ENCODE peak calls at places on chromosomes 5 and 9, in four cellular contexts. One of them, this sample, is unnamed.

GRCh38 chr9:90766736-90767135 is 34.9 kb upstream of the SYK start:
- DNase-seq in AG04450: no peak
- DNase-seq in coronary artery: no peak
- DNase-seq in fibroblast of pulmonary artery: no peak
- DNase-seq in this sample: no peak

GRCh38 chr5:173293817-173294672 is 34.2 kb downstream of the STC2 start:
- DNase-seq in coronary artery: peak; percentile 86
- DNase-seq in AG04450: peak; percentile 55
- DNase-seq in fibroblast of pulmonary artery: peak; percentile 85
- DNase-seq in this sample: peak; percentile 27

GRCh38 chr9:133945314-133945975 is 46.7 kb downstream of the VAV2 start:
- DNase-seq in coronary artery: no peak
- DNase-seq in AG04450: no peak
- DNase-seq in fibroblast of pulmonary artery: no peak
- DNase-seq in this sample: peak; percentile 84

GRCh38 chr9:92650839-92651621 is 18.9 kb downstream of the IPPK start:
- DNase-seq in AG04450: no peak
- DNase-seq in fibroblast of pulmonary artery: peak; percentile 93
- DNase-seq in coronary artery: peak; percentile 73
- DNase-seq in this sample: no peak

GRCh38 chr5:101103874-101104273 is 200.8 kb upstream of the ST8SIA4 start:
- DNase-seq in fibroblast of pulmonary artery: no peak
- DNase-seq in coronary artery: no peak
- DNase-seq in AG04450: no peak
- DNase-seq in this sample: no peak

GRCh38 chr5:101424530-101425175 is 521.6 kb upstream of the ST8SIA4 start:
- DNase-seq in fibroblast of pulmonary artery: peak; percentile 47
- DNase-seq in coronary artery: no peak
- DNase-seq in AG04450: peak; percentile 11
- DNase-seq in this sample: no peak

GRCh38 chr9:92350129-92350739 is 24.5 kb downstream of the CENPP start:
- DNase-seq in fibroblast of pulmonary artery: peak; percentile 62
- DNase-seq in AG04450: no peak
- DNase-seq in coronary artery: no peak
- DNase-seq in this sample: no peak

GRCh38 chr5:127878174-127878750 is 175.1 kb downstream of the CCDC192 start:
- DNase-seq in AG04450: no peak
- DNase-seq in coronary artery: no peak
- DNase-seq in fibroblast of pulmonary artery: peak; percentile 80
- DNase-seq in this sample: no peak

GRCh38 chr5:116571568-116572321 is 2.9 kb downstream of the SEMA6A start:
- DNase-seq in AG04450: no peak
- DNase-seq in coronary artery: no peak
- DNase-seq in fibroblast of pulmonary artery: no peak
- DNase-seq in this sample: no peak

GRCh38 chr5:64158827-64159226 is 6.8 kb upstream of the RNF180 start:
- DNase-seq in coronary artery: no peak
- DNase-seq in fibroblast of pulmonary artery: no peak
- DNase-seq in AG04450: no peak
- DNase-seq in this sample: no peak

GRCh38 chr9:136001231-136001630 is 40.1 kb upstream of the UBAC1 start:
- DNase-seq in fibroblast of pulmonary artery: no peak
- DNase-seq in coronary artery: no peak
- DNase-seq in AG04450: no peak
- DNase-seq in this sample: no peak

GRCh38 chr5:153752890-153753289 is 262.4 kb downstream of the GRIA1 start:
- DNase-seq in fibroblast of pulmonary artery: peak; percentile 12
- DNase-seq in AG04450: no peak
- DNase-seq in coronary artery: no peak
- DNase-seq in this sample: no peak

GRCh38 chr9:122580360-122580759 is 2.8 kb downstream of the OR1L8 start:
- DNase-seq in fibroblast of pulmonary artery: peak; percentile 83
- DNase-seq in coronary artery: no peak
- DNase-seq in AG04450: peak; percentile 16
- DNase-seq in this sample: no peak

GRCh38 chr5:154421868-154422267 is 23.9 kb upstream of the SAP30L start:
- DNase-seq in coronary artery: no peak
- DNase-seq in fibroblast of pulmonary artery: peak; percentile 33
- DNase-seq in AG04450: no peak
- DNase-seq in this sample: no peak

GRCh38 chr9:136483589-136484152 is 831 bp upstream of the SEC16A start:
- DNase-seq in coronary artery: peak; percentile 93
- DNase-seq in AG04450: peak; percentile 51
- DNase-seq in fibroblast of pulmonary artery: peak; percentile 84
- DNase-seq in this sample: no peak

GRCh38 chr5:11214851-11215250 is 453.8 kb upstream of the DAP start:
- DNase-seq in coronary artery: no peak
- DNase-seq in fibroblast of pulmonary artery: no peak
- DNase-seq in AG04450: no peak
- DNase-seq in this sample: no peak

GRCh38 chr5:77923666-77924065 is 147.5 kb upstream of the TBCA start:
- DNase-seq in AG04450: no peak
- DNase-seq in coronary artery: no peak
- DNase-seq in fibroblast of pulmonary artery: no peak
- DNase-seq in this sample: no peak
- H3K4me3 ChIP-seq in AG04450: no peak overlapping the region
- H3K4me3 ChIP-seq in coronary artery: no peak overlapping the region
- H3K4me3 ChIP-seq in fibroblast of pulmonary artery: no peak overlapping the region
- H3K4me3 ChIP-seq in this sample: no peak overlapping the region

GRCh38 chr9:70474413-70474812 is 60.0 kb upstream of the KLF9 start:
- DNase-seq in fibroblast of pulmonary artery: no peak
- DNase-seq in coronary artery: no peak
- DNase-seq in AG04450: no peak
- DNase-seq in this sample: no peak
- H3K4me3 ChIP-seq in fibroblast of pulmonary artery: no peak overlapping the region
- H3K4me3 ChIP-seq in coronary artery: no peak overlapping the region
- H3K4me3 ChIP-seq in AG04450: no peak overlapping the region
- H3K4me3 ChIP-seq in this sample: no peak overlapping the region

DNA sequence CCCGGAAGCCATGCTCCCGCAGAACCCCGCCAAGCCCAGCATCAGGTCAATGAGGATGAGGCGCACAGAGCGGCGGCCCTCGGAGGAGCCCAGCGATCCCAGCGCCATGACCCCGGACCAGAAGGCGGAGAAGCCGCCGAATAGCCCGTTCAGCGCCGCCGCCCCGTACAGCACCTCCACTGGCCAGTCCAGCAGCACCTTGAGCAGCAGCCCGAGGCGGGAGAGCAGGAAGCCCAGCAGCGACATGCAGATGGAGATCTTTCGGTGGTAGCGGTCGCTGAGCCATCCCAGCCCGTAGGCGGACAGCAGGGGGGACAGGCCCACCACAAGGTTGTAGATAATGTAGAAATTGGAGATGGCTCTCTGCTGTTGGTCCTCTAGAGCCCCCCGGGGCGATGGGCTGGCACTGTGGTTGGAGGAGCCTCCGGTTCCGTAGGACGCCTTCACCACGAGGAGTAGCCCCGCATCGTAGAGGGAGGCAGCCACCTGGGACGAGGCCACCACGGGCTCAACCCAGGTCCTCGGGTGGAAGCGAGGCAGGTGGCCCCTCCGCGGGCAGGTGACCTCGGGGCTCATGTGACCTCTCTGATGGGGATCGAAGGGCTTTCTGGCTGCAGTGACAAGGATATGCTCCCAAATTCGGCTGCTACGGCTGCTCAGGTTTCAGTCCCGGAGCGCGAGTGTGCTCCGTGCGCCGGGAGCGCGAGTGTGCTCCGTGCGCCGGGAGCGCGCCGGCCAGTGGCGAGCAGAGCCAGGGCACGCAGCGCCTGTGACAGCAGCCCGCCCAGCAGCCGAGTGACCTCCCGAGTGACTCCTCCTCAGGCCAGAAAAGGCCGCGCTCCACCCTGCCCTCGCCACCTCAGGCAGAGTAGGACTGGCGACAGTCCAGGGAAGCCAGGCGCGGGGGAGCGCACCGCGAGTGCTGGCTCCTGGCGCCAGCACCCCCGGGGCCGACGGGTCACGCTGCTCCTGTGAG is at the start of gene SLC46A2:
- DNase-seq in coronary artery: peak; percentile 66
- DNase-seq in AG04450: no peak
- DNase-seq in fibroblast of pulmonary artery: no peak
- DNase-seq in this sample: no peak
- H3K4me3 ChIP-seq in coronary artery: peak within 1 kb of the TSS; percentile 76
- H3K4me3 ChIP-seq in AG04450: peak within 1 kb of the TSS; percentile 50
- H3K4me3 ChIP-seq in fibroblast of pulmonary artery: peak within 1 kb of the TSS; percentile 40
- H3K4me3 ChIP-seq in this sample: peak within 1 kb of the TSS; percentile 7

GRCh38 chr5:179699640-179700298 is 1.0 kb downstream of the CANX start:
- DNase-seq in fibroblast of pulmonary artery: peak; percentile 40
- DNase-seq in AG04450: no peak
- DNase-seq in coronary artery: no peak
- DNase-seq in this sample: no peak

GRCh38 chr5:179697108-179697507 is 1.7 kb upstream of the CANX start:
- DNase-seq in fibroblast of pulmonary artery: no peak
- DNase-seq in AG04450: no peak
- DNase-seq in coronary artery: no peak
- DNase-seq in this sample: no peak

GRCh38 chr5:179697993-179698934 is 503 bp upstream of the CANX start:
- DNase-seq in coronary artery: peak; percentile 99
- DNase-seq in fibroblast of pulmonary artery: peak; percentile 99
- DNase-seq in AG04450: peak; percentile 98
- DNase-seq in this sample: peak; percentile 95

GRCh38 chr5:179698935-179699639 is at the start of gene CANX:
- DNase-seq in AG04450: no peak
- DNase-seq in fibroblast of pulmonary artery: no peak
- DNase-seq in coronary artery: no peak
- DNase-seq in this sample: no peak

GRCh38 chr5:179700401-179700918 is 1.7 kb downstream of the CANX start:
- DNase-seq in AG04450: no peak
- DNase-seq in coronary artery: no peak
- DNase-seq in fibroblast of pulmonary artery: no peak
- DNase-seq in this sample: no peak
- H3K4me3 ChIP-seq in AG04450: peak overlapping the region; percentile 71
- H3K4me3 ChIP-seq in coronary artery: peak overlapping the region; percentile 87
- H3K4me3 ChIP-seq in fibroblast of pulmonary artery: peak overlapping the region; percentile 80
- H3K4me3 ChIP-seq in this sample: peak overlapping the region; percentile 87

DNA sequence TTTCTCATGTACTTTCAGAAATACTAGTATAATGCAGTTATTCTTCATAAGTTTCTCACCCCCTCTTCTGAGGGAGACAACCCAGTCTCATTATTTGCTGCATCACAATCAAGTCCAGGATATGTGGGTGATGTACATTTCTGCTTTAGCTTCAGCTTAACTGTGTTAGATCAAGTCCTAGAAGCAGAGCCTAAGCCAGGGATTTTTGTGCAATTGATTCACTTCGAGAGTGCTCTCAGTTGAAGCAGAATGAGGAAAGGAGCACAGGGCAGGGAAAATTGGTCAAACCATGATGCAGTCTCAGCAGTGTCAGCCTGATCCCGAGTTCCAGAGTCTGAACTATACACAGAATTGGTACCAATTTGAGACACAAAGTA is 15.1 kb downstream of the HNRNPK start:
- DNase-seq in fibroblast of pulmonary artery: no peak
- DNase-seq in coronary artery: no peak
- DNase-seq in AG04450: no peak
- DNase-seq in this sample: no peak
- H3K4me3 ChIP-seq in fibroblast of pulmonary artery: no peak overlapping the region
- H3K4me3 ChIP-seq in coronary artery: no peak overlapping the region
- H3K4me3 ChIP-seq in AG04450: no peak overlapping the region
- H3K4me3 ChIP-seq in this sample: no peak overlapping the region

GRCh38 chr5:39867923-39868322 is 443.1 kb upstream of the DAB2 start:
- DNase-seq in AG04450: no peak
- DNase-seq in coronary artery: no peak
- DNase-seq in fibroblast of pulmonary artery: no peak
- DNase-seq in this sample: no peak
- H3K4me3 ChIP-seq in AG04450: no peak overlapping the region
- H3K4me3 ChIP-seq in coronary artery: no peak overlapping the region
- H3K4me3 ChIP-seq in fibroblast of pulmonary artery: no peak overlapping the region
- H3K4me3 ChIP-seq in this sample: no peak overlapping the region

DNA sequence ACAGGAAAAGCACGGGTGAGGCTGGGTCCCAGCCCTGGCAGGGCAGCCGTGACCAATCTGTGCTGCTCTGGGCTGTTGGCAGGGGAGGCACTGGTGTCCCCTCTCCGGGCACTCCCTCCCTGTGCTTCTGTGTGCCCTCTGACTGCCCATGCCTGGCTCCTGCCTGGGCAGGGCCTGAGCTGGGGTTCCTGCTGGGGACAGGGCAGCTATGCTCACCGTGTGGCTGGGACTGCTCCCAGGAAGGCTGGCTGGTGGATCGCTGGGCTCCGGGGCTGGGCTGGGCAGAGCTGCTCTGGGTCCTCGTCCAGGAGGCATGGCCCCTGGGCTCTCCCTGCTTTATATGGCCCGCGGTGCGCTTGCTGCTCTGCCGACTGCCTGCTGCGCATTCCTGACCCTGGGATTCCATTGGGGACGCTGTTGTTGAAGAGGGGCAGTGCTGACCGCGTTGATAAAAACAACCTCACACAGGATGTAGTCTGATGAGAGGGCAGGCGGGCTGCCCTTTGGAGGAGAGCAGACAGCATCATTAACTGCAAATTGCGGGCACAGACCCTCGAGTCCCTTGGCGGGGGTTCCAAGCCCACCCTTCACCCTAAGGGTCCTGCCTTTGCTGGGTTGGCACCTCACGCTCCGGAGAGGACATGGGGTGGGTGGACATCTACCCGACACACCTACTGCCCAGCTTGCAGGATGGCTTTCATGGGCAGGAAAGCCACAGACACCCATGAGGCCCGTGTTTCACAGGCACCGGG is 955 bp downstream of the QRFP start:
- DNase-seq in fibroblast of pulmonary artery: no peak
- DNase-seq in AG04450: no peak
- DNase-seq in coronary artery: no peak
- DNase-seq in this sample: no peak
- H3K4me3 ChIP-seq in fibroblast of pulmonary artery: no peak overlapping the region
- H3K4me3 ChIP-seq in AG04450: no peak overlapping the region
- H3K4me3 ChIP-seq in coronary artery: no peak overlapping the region
- H3K4me3 ChIP-seq in this sample: no peak overlapping the region

GRCh38 chr9:78026416-78026815 is 5.2 kb downstream of the GNAQ start:
- DNase-seq in fibroblast of pulmonary artery: no peak
- DNase-seq in coronary artery: no peak
- DNase-seq in AG04450: no peak
- DNase-seq in this sample: no peak

GRCh38 chr9:78023003-78023741 is 8.4 kb downstream of the GNAQ start:
- DNase-seq in fibroblast of pulmonary artery: peak; percentile 85
- DNase-seq in coronary artery: no peak
- DNase-seq in AG04450: peak; percentile 47
- DNase-seq in this sample: no peak

GRCh38 chr9:78017294-78017693 is 14.3 kb downstream of the GNAQ start:
- DNase-seq in AG04450: no peak
- DNase-seq in fibroblast of pulmonary artery: no peak
- DNase-seq in coronary artery: no peak
- DNase-seq in this sample: no peak

GRCh38 chr9:78025186-78025585 is 6.4 kb downstream of the GNAQ start:
- DNase-seq in AG04450: no peak
- DNase-seq in coronary artery: no peak
- DNase-seq in fibroblast of pulmonary artery: no peak
- DNase-seq in this sample: no peak

GRCh38 chr9:78021692-78022091 is 9.9 kb downstream of the GNAQ start:
- DNase-seq in fibroblast of pulmonary artery: no peak
- DNase-seq in coronary artery: no peak
- DNase-seq in AG04450: no peak
- DNase-seq in this sample: no peak
- H3K4me3 ChIP-seq in fibroblast of pulmonary artery: no peak overlapping the region
- H3K4me3 ChIP-seq in coronary artery: peak overlapping the region; percentile 33
- H3K4me3 ChIP-seq in AG04450: no peak overlapping the region
- H3K4me3 ChIP-seq in this sample: no peak overlapping the region

This sample was measured in GM12864.